ENCODE peak calls at places on chromosomes 1 and 21, in ten cellular contexts. K, N, C, F, H, E, V, O, B and U are unnamed samples.

GRCh38 chr1:150322310-150322709 is 977 bp downstream of the PRPF3 start:
- DNase-seq in K (no peak), N (peak), C (no peak), F (peak), H (peak), E (peak), V (peak), O (no peak), B (no peak), U (peak)

GRCh38 chr1:1989102-1989542 is 14.5 kb downstream of the CFAP74 start:
- DNase-seq in K (no peak), N (no peak), C (no peak), F (no peak), H (peak), E (peak), V (peak), O (peak), B (no peak), U (no peak)

GRCh38 chr1:15956150-15956549 is 19.8 kb downstream of the ZBTB17 start:
- DNase-seq in K (no peak), N (no peak), C (no peak), F (peak), H (peak), E (no peak), V (peak), O (no peak), B (no peak), U (no peak)

GRCh38 chr1:223316082-223316481 is 47.9 kb downstream of the SUSD4 start:
- DNase-seq in K (no peak), N (no peak), C (no peak), F (no peak), H (no peak), E (peak), V (no peak), O (no peak), B (no peak), U (no peak)

GRCh38 chr21:44054710-44055109 is 42.6 kb downstream of the TRAPPC10 start:
- DNase-seq in K (no peak), N (no peak), C (peak), F (no peak), H (peak), E (no peak), V (peak), O (no peak), B (no peak), U (no peak)

GRCh38 chr1:181141431-181141910 is 53.0 kb downstream of the IER5 start:
- DNase-seq in K (no peak), N (no peak), C (no peak), F (peak), H (peak), E (peak), V (peak), O (no peak), B (peak), U (no peak)

GRCh38 chr1:218656301-218657037 is 311.3 kb downstream of the TGFB2 start:
- DNase-seq in K (no peak), N (no peak), C (no peak), F (no peak), H (no peak), E (no peak), V (peak), O (no peak), B (no peak), U (no peak)

GRCh38 chr1:58456470-58456869 is 90.1 kb downstream of the OMA1 start:
- DNase-seq in K (no peak), N (no peak), C (no peak), F (no peak), H (no peak), E (no peak), V (peak), O (no peak), B (no peak), U (no peak)

GRCh38 chr1:102834688-102835320 is 273.5 kb downstream of the COL11A1 start:
- DNase-seq in K (no peak), N (no peak), C (no peak), F (no peak), H (peak), E (no peak), V (peak), O (no peak), B (no peak), U (no peak)

GRCh38 chr21:34522284-34522683 is 10.3 kb upstream of the KCNE1 start:
- DNase-seq in K (no peak), N (no peak), C (no peak), F (peak), H (no peak), E (no peak), V (no peak), O (no peak), B (no peak), U (no peak)

GRCh38 chr1:217562229-217562878 is 68.5 kb downstream of the GPATCH2 start:
- DNase-seq in K (no peak), N (no peak), C (peak), F (no peak), H (peak), E (peak), V (peak), O (no peak), B (no peak), U (no peak)

GRCh38 chr1:108570128-108570527 is 10.2 kb downstream of the EEIG2 start:
- DNase-seq in K (peak), N (no peak), C (no peak), F (no peak), H (no peak), E (peak), V (no peak), O (no peak), B (no peak), U (peak)
- TF ChIP-seq CTCF in K (peak), N (peak), C (peak), F (peak), H (peak), E (peak), V (peak), O (peak), B (peak), U (peak)

DNA sequence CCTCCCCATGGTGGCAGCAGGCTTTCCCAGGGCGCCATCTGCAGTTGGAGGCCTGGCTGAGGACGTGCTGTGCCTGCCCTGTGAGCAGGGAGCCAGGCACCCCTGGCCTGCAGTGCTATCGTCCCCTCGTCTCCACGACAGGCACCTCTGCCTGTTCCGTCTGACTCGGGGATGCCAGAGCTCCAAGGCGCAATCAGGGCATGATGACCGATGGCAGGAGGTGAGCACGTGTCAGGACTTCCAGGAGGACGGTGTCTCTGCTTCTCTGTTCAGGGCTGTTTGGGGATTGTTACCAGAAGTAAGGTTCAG is 125.2 kb downstream of the PCBP3 start:
- DNase-seq in K (no peak), N (no peak), C (no peak), F (no peak), H (no peak), E (peak), V (no peak), O (no peak), B (peak), U (no peak)
- TF ChIP-seq CTCF in K (peak), N (no peak), C (no peak), F (no peak), H (no peak), E (no peak), V (no peak), O (no peak), B (no peak), U (peak)

DNA sequence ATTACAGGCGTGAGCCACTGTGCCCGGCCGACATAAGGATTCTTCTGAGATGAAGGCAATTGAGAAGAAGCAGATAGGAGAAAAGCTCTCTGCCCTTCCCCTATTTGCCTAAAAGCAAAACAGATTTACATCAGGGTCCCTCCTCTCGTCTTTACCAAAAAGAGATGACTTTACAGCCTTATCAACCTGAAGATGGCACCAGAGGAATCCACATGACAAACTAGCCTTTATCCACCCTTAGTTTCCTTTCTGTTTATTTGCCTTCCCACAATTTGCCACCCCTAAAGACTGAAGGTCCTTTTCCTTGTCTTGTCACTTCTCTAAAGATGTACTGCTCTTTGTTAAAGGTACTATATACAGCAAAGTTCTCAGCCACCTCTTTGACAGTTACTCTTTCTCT is 70.7 kb upstream of the KRTAP19-8 start:
- DNase-seq in K (peak), N (no peak), C (no peak), F (no peak), H (peak), E (peak), V (peak), O (no peak), B (peak), U (peak)
- TF ChIP-seq CTCF in K (peak), N (no peak), C (peak), F (no peak), H (peak), E (peak), V (peak), O (peak), B (no peak), U (peak)

GRCh38 chr1:39129514-39129913 is 75.0 kb upstream of the MACF1 start:
- DNase-seq in K (peak), N (no peak), C (no peak), F (no peak), H (peak), E (peak), V (peak), O (no peak), B (no peak), U (peak)
- TF ChIP-seq CTCF in K (peak), N (no peak), C (peak), F (no peak), H (peak), E (peak), V (peak), O (peak), B (peak), U (no peak)

GRCh38 chr1:5973771-5974170 is 18.5 kb downstream of the NPHP4 start:
- DNase-seq in K (no peak), N (no peak), C (no peak), F (no peak), H (no peak), E (no peak), V (no peak), O (no peak), B (no peak), U (no peak)
- TF ChIP-seq CTCF in K (no peak), N (no peak), C (no peak), F (no peak), H (no peak), E (no peak), V (no peak), O (no peak), B (no peak), U (no peak)

GRCh38 chr1:11537380-11537764 is 58.4 kb downstream of the DISP3 start:
- DNase-seq in K (no peak), N (no peak), C (no peak), F (no peak), H (no peak), E (no peak), V (no peak), O (no peak), B (no peak), U (no peak)

GRCh38 chr1:11534846-11535245 is 55.9 kb downstream of the DISP3 start:
- DNase-seq in K (no peak), N (no peak), C (no peak), F (peak), H (no peak), E (no peak), V (no peak), O (no peak), B (no peak), U (no peak)

GRCh38 chr1:11535316-11535715 is 56.4 kb downstream of the DISP3 start:
- DNase-seq in K (no peak), N (no peak), C (no peak), F (no peak), H (no peak), E (no peak), V (no peak), O (no peak), B (no peak), U (no peak)

GRCh38 chr1:11536573-11537379 is 57.8 kb downstream of the DISP3 start:
- DNase-seq in K (no peak), N (no peak), C (no peak), F (no peak), H (no peak), E (no peak), V (no peak), O (no peak), B (no peak), U (no peak)

DNA sequence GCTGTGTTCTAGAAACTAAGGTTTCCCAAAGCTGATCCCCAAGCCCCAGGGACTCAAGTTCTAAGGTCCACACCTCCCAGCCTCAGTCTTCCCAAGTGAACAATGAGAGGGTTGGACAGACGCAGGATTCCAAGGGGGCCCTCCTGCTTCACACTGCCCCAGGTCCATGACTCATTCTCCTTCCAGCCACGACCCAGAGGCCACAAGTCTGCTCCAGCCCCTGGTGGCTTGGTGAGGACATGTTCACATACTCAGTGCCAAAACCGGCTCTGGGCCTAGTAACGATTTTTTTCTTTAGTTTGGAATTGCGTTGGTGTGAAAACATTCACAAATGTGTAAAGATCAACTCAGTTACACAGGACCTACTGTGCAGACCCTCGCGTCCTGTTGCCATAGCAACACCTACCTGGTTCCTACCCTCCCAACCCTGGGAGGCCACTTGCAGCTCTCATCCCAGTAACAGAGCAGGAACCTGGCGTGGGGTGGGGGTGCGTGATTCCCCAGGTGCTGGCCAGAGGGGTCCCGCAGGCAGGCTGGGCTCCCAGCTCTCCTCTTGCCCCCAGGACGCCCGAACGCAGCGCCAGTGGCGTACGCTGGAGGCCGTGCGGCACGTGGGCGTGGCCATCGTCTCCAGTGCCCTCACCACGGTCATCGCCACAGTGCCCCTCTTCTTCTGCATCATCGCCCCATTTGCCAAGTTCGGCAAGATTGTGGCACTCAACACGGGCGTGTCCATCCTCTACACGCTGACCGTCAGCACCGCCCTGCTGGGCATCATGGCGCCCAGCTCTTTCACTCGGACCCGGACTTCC is 57.0 kb downstream of the DISP3 start:
- DNase-seq in K (no peak), N (no peak), C (no peak), F (no peak), H (no peak), E (no peak), V (peak), O (no peak), B (no peak), U (no peak)
- TF ChIP-seq CTCF in K (no peak), N (no peak), C (peak), F (no peak), H (no peak), E (no peak), V (no peak), O (no peak), B (no peak), U (no peak)

GRCh38 chr1:50739125-50739524 is 220.9 kb downstream of the FAF1 start:
- DNase-seq in K (no peak), N (no peak), C (no peak), F (no peak), H (no peak), E (no peak), V (no peak), O (no peak), B (no peak), U (no peak)

GRCh38 chr1:50735443-50735842 is 224.6 kb downstream of the FAF1 start:
- DNase-seq in K (no peak), N (no peak), C (no peak), F (no peak), H (peak), E (peak), V (peak), O (no peak), B (no peak), U (peak)
- TF ChIP-seq CTCF in K (peak), N (no peak), C (peak), F (peak), H (peak), E (peak), V (peak), O (peak), B (peak), U (peak)

DNA sequence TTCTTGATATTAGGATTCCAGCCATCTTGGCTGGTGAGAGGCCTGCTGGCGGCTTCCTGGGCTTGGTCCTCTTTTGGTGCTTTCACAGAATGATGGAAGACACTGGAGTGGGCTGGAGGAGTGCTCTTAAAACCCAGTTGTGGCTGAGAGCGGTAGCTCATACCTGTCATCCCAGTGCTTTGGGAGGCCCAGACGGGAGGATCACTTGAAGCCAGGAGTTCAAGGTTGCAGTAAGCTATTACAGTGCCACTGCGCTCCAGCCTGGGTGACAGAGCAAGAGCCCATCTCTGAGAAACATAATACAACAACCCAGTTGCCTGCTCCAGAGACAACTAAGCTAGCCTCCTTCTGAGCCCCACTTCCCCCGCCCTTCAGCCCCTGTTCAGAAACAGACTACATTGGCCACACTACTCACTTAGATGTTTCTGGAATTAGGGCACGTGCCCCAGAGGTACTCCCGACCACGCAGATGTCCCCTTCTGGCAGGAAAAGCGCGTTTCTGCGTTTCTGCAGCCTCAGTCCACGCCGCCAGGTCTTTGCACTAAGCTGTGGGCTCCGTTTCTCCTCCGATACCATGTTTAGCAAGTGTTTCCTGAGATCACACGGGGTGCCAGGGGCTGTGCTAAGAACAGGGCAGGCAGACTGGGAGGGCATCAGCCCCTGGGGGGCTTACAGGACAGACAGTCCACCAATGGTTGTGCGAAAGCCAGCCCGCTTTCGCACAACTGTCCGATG is 2.4 kb downstream of the PIK3CD start:
- DNase-seq in K (no peak), N (no peak), C (no peak), F (no peak), H (no peak), E (no peak), V (no peak), O (no peak), B (no peak), U (no peak)
- TF ChIP-seq CTCF in K (no peak), N (no peak), C (no peak), F (no peak), H (no peak), E (no peak), V (no peak), O (no peak), B (no peak), U (no peak)